ENCODE peak calls at places on chromosomes 7 and 10, in six cellular contexts. One of them, this sample, is unnamed.
A peak's percentile ranks its signal among the peaks of the same experiment; 100 is the strongest.

GRCh38 chr10:108583827-108584226 is 1339.5 kb downstream of the XPNPEP1 start:
- DNase-seq in HCT116: no peak
- DNase-seq in sigmoid colon: no peak
- DNase-seq in stomach: no peak
- DNase-seq in prostate gland: no peak
- DNase-seq in endothelial cell of umbilical vein: no peak
- DNase-seq in this sample: no peak

GRCh38 chr7:96679886-96680285 is 29.8 kb downstream of the SEM1 start:
- DNase-seq in stomach: no peak
- DNase-seq in sigmoid colon: no peak
- DNase-seq in endothelial cell of umbilical vein: no peak
- DNase-seq in HCT116: no peak
- DNase-seq in prostate gland: no peak
- DNase-seq in this sample: no peak

GRCh38 chr10:5199398-5199797 is 2.8 kb downstream of the AKR1C4 start:
- DNase-seq in endothelial cell of umbilical vein: no peak
- DNase-seq in prostate gland: no peak
- DNase-seq in sigmoid colon: no peak
- DNase-seq in stomach: no peak
- DNase-seq in HCT116: no peak
- DNase-seq in this sample: no peak

GRCh38 chr10:131949041-131949862 is 32.5 kb downstream of the BNIP3 start:
- DNase-seq in endothelial cell of umbilical vein: no peak
- DNase-seq in stomach: no peak
- DNase-seq in prostate gland: no peak
- DNase-seq in sigmoid colon: peak; percentile 61
- DNase-seq in HCT116: no peak
- DNase-seq in this sample: no peak

GRCh38 chr7:80630611-80631010 is 7.8 kb upstream of the CD36 start:
- DNase-seq in stomach: no peak
- DNase-seq in HCT116: no peak
- DNase-seq in prostate gland: no peak
- DNase-seq in sigmoid colon: no peak
- DNase-seq in endothelial cell of umbilical vein: no peak
- DNase-seq in this sample: no peak

GRCh38 chr10:102745157-102745556 is 1.4 kb downstream of the WBP1L start:
- DNase-seq in stomach: no peak
- DNase-seq in endothelial cell of umbilical vein: no peak
- DNase-seq in sigmoid colon: no peak
- DNase-seq in HCT116: no peak
- DNase-seq in prostate gland: no peak
- DNase-seq in this sample: no peak

GRCh38 chr7:155452505-155453295 is 5.2 kb upstream of the EN2 start:
- DNase-seq in endothelial cell of umbilical vein: no peak
- DNase-seq in HCT116: no peak
- DNase-seq in sigmoid colon: no peak
- DNase-seq in prostate gland: no peak
- DNase-seq in stomach: no peak
- DNase-seq in this sample: no peak

GRCh38 chr10:4280481-4281206 is 495.6 kb upstream of the KLF6 start:
- DNase-seq in prostate gland: peak; percentile 56
- DNase-seq in endothelial cell of umbilical vein: peak; percentile 68
- DNase-seq in sigmoid colon: no peak
- DNase-seq in stomach: no peak
- DNase-seq in HCT116: no peak
- DNase-seq in this sample: no peak

GRCh38 chr7:13414661-13415105 is 574.8 kb downstream of the ETV1 start:
- DNase-seq in prostate gland: no peak
- DNase-seq in HCT116: no peak
- DNase-seq in sigmoid colon: no peak
- DNase-seq in endothelial cell of umbilical vein: no peak
- DNase-seq in stomach: no peak
- DNase-seq in this sample: peak; percentile 15

GRCh38 chr7:137601642-137602041 is 245.1 kb downstream of the DGKI start:
- DNase-seq in HCT116: no peak
- DNase-seq in stomach: no peak
- DNase-seq in sigmoid colon: no peak
- DNase-seq in endothelial cell of umbilical vein: no peak
- DNase-seq in prostate gland: no peak
- DNase-seq in this sample: no peak

GRCh38 chr10:124532106-124532641 is 70.6 kb downstream of the LHPP start:
- DNase-seq in stomach: no peak
- DNase-seq in endothelial cell of umbilical vein: no peak
- DNase-seq in prostate gland: no peak
- DNase-seq in sigmoid colon: no peak
- DNase-seq in HCT116: peak; percentile 79
- DNase-seq in this sample: no peak

GRCh38 chr10:100470367-100470766 is 7.6 kb downstream of the WNT8B start:
- DNase-seq in prostate gland: no peak
- DNase-seq in sigmoid colon: no peak
- DNase-seq in endothelial cell of umbilical vein: no peak
- DNase-seq in HCT116: no peak
- DNase-seq in stomach: no peak
- DNase-seq in this sample: no peak

GRCh38 chr7:47516985-47517590 is 64.8 kb downstream of the TNS3 start:
- DNase-seq in HCT116: no peak
- DNase-seq in sigmoid colon: no peak
- DNase-seq in stomach: peak; percentile 88
- DNase-seq in endothelial cell of umbilical vein: no peak
- DNase-seq in prostate gland: peak; percentile 30
- DNase-seq in this sample: no peak

GRCh38 chr10:112313911-112314310 is 30.7 kb downstream of the TECTB start:
- DNase-seq in stomach: no peak
- DNase-seq in HCT116: no peak
- DNase-seq in endothelial cell of umbilical vein: peak; percentile 80
- DNase-seq in prostate gland: no peak
- DNase-seq in sigmoid colon: no peak
- DNase-seq in this sample: peak; percentile 27

GRCh38 chr7:8384901-8385300 is 48.5 kb upstream of the NXPH1 start:
- DNase-seq in prostate gland: no peak
- DNase-seq in HCT116: no peak
- DNase-seq in stomach: no peak
- DNase-seq in sigmoid colon: no peak
- DNase-seq in endothelial cell of umbilical vein: no peak
- DNase-seq in this sample: no peak

GRCh38 chr10:27223964-27224363 is 16.6 kb downstream of the ACBD5 start:
- DNase-seq in prostate gland: no peak
- DNase-seq in sigmoid colon: no peak
- DNase-seq in HCT116: no peak
- DNase-seq in stomach: peak; percentile 60
- DNase-seq in endothelial cell of umbilical vein: peak; percentile 36
- DNase-seq in this sample: no peak

GRCh38 chr7:104415700-104416099 is 87.3 kb downstream of the LHFPL3 start:
- DNase-seq in endothelial cell of umbilical vein: no peak
- DNase-seq in HCT116: no peak
- DNase-seq in sigmoid colon: no peak
- DNase-seq in stomach: no peak
- DNase-seq in prostate gland: no peak
- DNase-seq in this sample: no peak

GRCh38 chr7:7512861-7513597 is 22.6 kb downstream of the COL28A1 start:
- DNase-seq in HCT116: no peak
- DNase-seq in stomach: no peak
- DNase-seq in prostate gland: no peak
- DNase-seq in endothelial cell of umbilical vein: no peak
- DNase-seq in sigmoid colon: no peak
- DNase-seq in this sample: no peak

GRCh38 chr7:120725376-120726039 is 132.4 kb downstream of the TSPAN12 start:
- DNase-seq in stomach: no peak
- DNase-seq in HCT116: peak; percentile 43
- DNase-seq in sigmoid colon: no peak
- DNase-seq in prostate gland: no peak
- DNase-seq in endothelial cell of umbilical vein: peak; percentile 48
- DNase-seq in this sample: no peak

GRCh38 chr7:9608560-9608959 is 1175.2 kb downstream of the NXPH1 start:
- DNase-seq in prostate gland: no peak
- DNase-seq in endothelial cell of umbilical vein: no peak
- DNase-seq in sigmoid colon: no peak
- DNase-seq in HCT116: no peak
- DNase-seq in stomach: no peak
- DNase-seq in this sample: no peak

GRCh38 chr10:109961181-109962001 is 38.1 kb upstream of the XPNPEP1 start:
- DNase-seq in sigmoid colon: no peak
- DNase-seq in endothelial cell of umbilical vein: peak; percentile 57
- DNase-seq in stomach: no peak
- DNase-seq in HCT116: no peak
- DNase-seq in prostate gland: no peak
- DNase-seq in this sample: no peak

GRCh38 chr7:74207586-74207985 is 2.2 kb upstream of the LAT2 start:
- DNase-seq in endothelial cell of umbilical vein: no peak
- DNase-seq in sigmoid colon: no peak
- DNase-seq in prostate gland: no peak
- DNase-seq in HCT116: no peak
- DNase-seq in stomach: no peak
- DNase-seq in this sample: no peak

GRCh38 chr7:91517408-91517807 is 253.2 kb downstream of the FZD1 start:
- DNase-seq in HCT116: no peak
- DNase-seq in sigmoid colon: no peak
- DNase-seq in stomach: no peak
- DNase-seq in prostate gland: no peak
- DNase-seq in endothelial cell of umbilical vein: no peak
- DNase-seq in this sample: no peak

GRCh38 chr10:27104919-27105318 is 4.6 kb upstream of the ANKRD26 start:
- DNase-seq in stomach: no peak
- DNase-seq in endothelial cell of umbilical vein: no peak
- DNase-seq in prostate gland: no peak
- DNase-seq in sigmoid colon: no peak
- DNase-seq in HCT116: no peak
- DNase-seq in this sample: no peak

GRCh38 chr10:80202934-80203834 is 2.2 kb downstream of the ANXA11 start:
- DNase-seq in sigmoid colon: peak; percentile 91
- DNase-seq in stomach: peak; percentile 73
- DNase-seq in endothelial cell of umbilical vein: peak; percentile 65
- DNase-seq in HCT116: peak; percentile 83
- DNase-seq in prostate gland: peak; percentile 58
- DNase-seq in this sample: no peak

GRCh38 chr7:128407751-128408708 is 1.8 kb downstream of the IMPDH1 start:
- DNase-seq in stomach: no peak
- DNase-seq in endothelial cell of umbilical vein: peak; percentile 33
- DNase-seq in HCT116: no peak
- DNase-seq in sigmoid colon: no peak
- DNase-seq in prostate gland: no peak
- DNase-seq in this sample: no peak

GRCh38 chr7:128409435-128410091 is at the start of gene IMPDH1:
- DNase-seq in stomach: peak; percentile 94
- DNase-seq in endothelial cell of umbilical vein: no peak
- DNase-seq in prostate gland: peak; percentile 90
- DNase-seq in sigmoid colon: peak; percentile 96
- DNase-seq in HCT116: no peak
- DNase-seq in this sample: no peak

GRCh38 chr7:128408709-128409434 is 910 bp downstream of the IMPDH1 start:
- DNase-seq in endothelial cell of umbilical vein: no peak
- DNase-seq in prostate gland: no peak
- DNase-seq in sigmoid colon: peak; percentile 80
- DNase-seq in stomach: no peak
- DNase-seq in HCT116: no peak
- DNase-seq in this sample: no peak

GRCh38 chr7:128406986-128407589 is 2.7 kb downstream of the IMPDH1 start:
- DNase-seq in sigmoid colon: no peak
- DNase-seq in prostate gland: no peak
- DNase-seq in stomach: no peak
- DNase-seq in endothelial cell of umbilical vein: no peak
- DNase-seq in HCT116: no peak
- DNase-seq in this sample: no peak

GRCh38 chr7:128410092-128410665 is 397 bp upstream of the IMPDH1 start:
- DNase-seq in HCT116: peak; percentile 48
- DNase-seq in prostate gland: peak; percentile 48
- DNase-seq in endothelial cell of umbilical vein: peak; percentile 75
- DNase-seq in stomach: peak; percentile 57
- DNase-seq in sigmoid colon: peak; percentile 85
- DNase-seq in this sample: peak; percentile 63
- TF ChIP-seq POLR2AphosphoS5 in HCT116: peak; percentile 66
- TF ChIP-seq POLR2AphosphoS5 in prostate gland: peak; percentile 13
- TF ChIP-seq POLR2AphosphoS5 in endothelial cell of umbilical vein: no peak
- TF ChIP-seq POLR2AphosphoS5 in stomach: peak; percentile 49
- TF ChIP-seq POLR2AphosphoS5 in sigmoid colon: peak; percentile 87
- TF ChIP-seq POLR2AphosphoS5 in this sample: no peak

DNA sequence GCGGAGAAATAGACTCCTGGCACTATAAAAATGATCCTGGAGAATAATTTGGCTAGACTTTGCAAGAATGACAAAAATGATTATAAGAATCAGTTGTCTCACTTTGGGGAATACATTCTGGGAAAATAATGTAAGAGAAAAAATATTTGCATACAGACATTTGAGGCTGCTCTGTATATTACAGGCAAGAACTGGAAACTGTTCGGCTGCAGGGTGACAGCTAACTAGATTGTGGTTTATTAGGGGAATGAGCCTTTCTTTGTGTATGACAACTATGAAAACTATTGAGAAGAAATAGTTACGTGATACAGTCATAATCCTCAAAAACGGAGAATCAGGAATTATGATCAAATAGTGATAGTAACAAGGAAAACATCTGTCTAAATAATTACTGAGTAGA is 8.6 kb downstream of the TRIM56 start:
- DNase-seq in stomach: no peak
- DNase-seq in prostate gland: no peak
- DNase-seq in HCT116: no peak
- DNase-seq in sigmoid colon: no peak
- DNase-seq in endothelial cell of umbilical vein: no peak
- DNase-seq in this sample: no peak
- TF ChIP-seq POLR2AphosphoS5 in stomach: no peak
- TF ChIP-seq POLR2AphosphoS5 in prostate gland: no peak
- TF ChIP-seq POLR2AphosphoS5 in HCT116: no peak
- TF ChIP-seq POLR2AphosphoS5 in sigmoid colon: no peak
- TF ChIP-seq POLR2AphosphoS5 in endothelial cell of umbilical vein: no peak
- TF ChIP-seq POLR2AphosphoS5 in this sample: no peak

DNA sequence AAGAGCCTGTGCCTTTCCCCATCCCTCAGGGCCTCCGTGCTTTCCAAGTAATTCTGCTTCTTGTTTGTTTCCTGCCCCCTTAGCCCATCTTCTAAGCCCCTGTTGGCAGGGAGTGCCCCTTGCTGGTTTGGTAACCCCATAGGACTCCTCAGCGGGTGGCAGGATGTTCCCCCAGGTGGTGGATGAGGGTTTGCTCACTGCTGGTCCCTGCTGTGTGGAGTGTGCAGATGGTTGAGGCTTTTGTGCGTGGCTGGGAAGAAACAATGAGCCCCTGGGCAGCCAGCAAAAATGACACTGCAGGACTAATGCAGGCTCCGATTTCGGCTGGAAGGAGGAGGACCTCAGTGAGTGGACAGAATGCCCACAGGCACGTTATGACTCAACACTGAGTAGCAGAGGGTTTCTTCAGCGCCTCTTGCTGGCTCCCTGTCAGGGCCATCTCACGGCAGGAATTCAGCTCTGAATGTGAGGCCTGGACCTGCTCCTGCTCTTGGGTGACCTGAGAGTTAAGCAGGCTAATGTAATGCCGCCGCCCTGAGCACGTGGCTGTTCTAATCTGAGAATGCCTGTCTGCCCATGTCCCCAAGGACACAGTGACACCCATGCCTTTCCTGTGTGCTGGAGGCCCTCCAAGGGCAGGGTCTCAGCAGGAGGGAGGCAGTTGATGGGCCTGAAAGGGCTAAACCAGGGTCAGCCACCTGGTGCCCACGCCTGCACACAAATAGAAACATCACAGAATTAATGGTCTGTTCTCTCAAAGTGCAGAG is 16.6 kb downstream of the BAG3 start:
- DNase-seq in endothelial cell of umbilical vein: no peak
- DNase-seq in sigmoid colon: peak; percentile 90
- DNase-seq in HCT116: peak; percentile 87
- DNase-seq in prostate gland: peak; percentile 50
- DNase-seq in stomach: peak; percentile 74
- DNase-seq in this sample: peak; percentile 85
- TF ChIP-seq POLR2AphosphoS5 in endothelial cell of umbilical vein: no peak
- TF ChIP-seq POLR2AphosphoS5 in sigmoid colon: peak; percentile 50
- TF ChIP-seq POLR2AphosphoS5 in HCT116: peak; percentile 65
- TF ChIP-seq POLR2AphosphoS5 in prostate gland: peak; percentile 30
- TF ChIP-seq POLR2AphosphoS5 in stomach: peak; percentile 66
- TF ChIP-seq POLR2AphosphoS5 in this sample: peak; percentile 66

GRCh38 chr7:88141025-88141424 is 78.8 kb downstream of the SRI start:
- DNase-seq in sigmoid colon: no peak
- DNase-seq in endothelial cell of umbilical vein: no peak
- DNase-seq in HCT116: no peak
- DNase-seq in stomach: no peak
- DNase-seq in prostate gland: peak; percentile 37
- DNase-seq in this sample: no peak
- TF ChIP-seq POLR2AphosphoS5 in sigmoid colon: no peak
- TF ChIP-seq POLR2AphosphoS5 in endothelial cell of umbilical vein: no peak
- TF ChIP-seq POLR2AphosphoS5 in HCT116: no peak
- TF ChIP-seq POLR2AphosphoS5 in stomach: no peak
- TF ChIP-seq POLR2AphosphoS5 in prostate gland: peak; percentile 60
- TF ChIP-seq POLR2AphosphoS5 in this sample: no peak

This sample was measured in Panc1.